ENCODE peak calls at places on chromosomes 13 and 19, in seven cellular contexts. C is neural progenitor cell, R is ovary, T is AG04449, V is mammary epithelial cell, W is mucosa of descending colon, M is fibroblast of pulmonary artery. D is an unnamed sample.

GRCh38 chr19:42086770-42087550 is 11.0 kb downstream of the ZNF574 start:
- DNase-seq in C (no peak), R (no peak), T (no peak), V (no peak), W (no peak), M (no peak), D (no peak)

GRCh38 chr13:101624210-101624922 is 171.9 kb downstream of the ITGBL1 start:
- DNase-seq in C (peak), R (no peak), T (no peak), V (no peak), W (no peak), M (no peak), D (no peak)

GRCh38 chr13:44876782-44877324 is 112.4 kb downstream of the NUFIP1 start:
- DNase-seq in C (peak), R (peak), T (no peak), V (no peak), W (no peak), M (no peak), D (no peak)

GRCh38 chr19:16204005-16204294 is 6.2 kb downstream of the AP1M1 start:
- DNase-seq in C (no peak), R (no peak), T (no peak), V (no peak), W (no peak), M (no peak), D (no peak)

GRCh38 chr13:36981156-36981743 is 17.9 kb downstream of the ALG5 start:
- DNase-seq in C (peak), R (no peak), T (no peak), V (peak), W (no peak), M (peak), D (no peak)

GRCh38 chr13:36841411-36841810 is 22.4 kb downstream of the RFXAP start:
- DNase-seq in C (no peak), R (no peak), T (no peak), V (no peak), W (no peak), M (no peak), D (no peak)

GRCh38 chr13:37360556-37360955 is 238.0 kb downstream of the POSTN start:
- DNase-seq in C (no peak), R (no peak), T (no peak), V (no peak), W (no peak), M (peak), D (no peak)

GRCh38 chr13:34942732-34943674 is 933 bp downstream of the NBEA start:
- DNase-seq in C (peak), R (peak), T (no peak), V (no peak), W (peak), M (no peak), D (no peak)

GRCh38 chr13:23467048-23467931 is 33.8 kb upstream of the SACS start:
- DNase-seq in C (peak), R (no peak), T (no peak), V (no peak), W (no peak), M (no peak), D (no peak)

GRCh38 chr13:112855859-112856258 is 113.2 kb upstream of the MCF2L start:
- DNase-seq in C (no peak), R (no peak), T (no peak), V (no peak), W (no peak), M (no peak), D (no peak)

GRCh38 chr13:37870489-37870845 is 895 bp upstream of the TRPC4 start:
- DNase-seq in C (no peak), R (no peak), T (no peak), V (no peak), W (no peak), M (no peak), D (no peak)

GRCh38 chr19:35792888-35793287 is 17.5 kb downstream of the ARHGAP33 start:
- DNase-seq in C (no peak), R (no peak), T (no peak), V (no peak), W (no peak), M (no peak), D (no peak)

GRCh38 chr19:35793381-35794165 is 18.2 kb downstream of the ARHGAP33 start:
- DNase-seq in C (no peak), R (no peak), T (no peak), V (no peak), W (no peak), M (peak), D (no peak)

GRCh38 chr19:35797663-35798062 is 15.0 kb downstream of the PRODH2 start:
- DNase-seq in C (peak), R (no peak), T (no peak), V (no peak), W (no peak), M (no peak), D (no peak)

GRCh38 chr19:35792312-35792711 is 16.9 kb downstream of the ARHGAP33 start:
- DNase-seq in C (no peak), R (no peak), T (no peak), V (no peak), W (no peak), M (no peak), D (no peak)

GRCh38 chr19:35796645-35797542 is 15.8 kb downstream of the PRODH2 start:
- DNase-seq in C (no peak), R (no peak), T (no peak), V (no peak), W (no peak), M (no peak), D (no peak)
- H3K4me3 ChIP-seq in C (peak), R (no peak), T (no peak), V (no peak), W (no peak), M (no peak), D (no peak)

GRCh38 chr13:33206425-33206824 is 79.1 kb downstream of the STARD13 start:
- DNase-seq in C (no peak), R (no peak), T (no peak), V (no peak), W (no peak), M (no peak), D (no peak)
- H3K4me3 ChIP-seq in C (no peak), R (no peak), T (no peak), V (no peak), W (no peak), M (no peak), D (no peak)

DNA sequence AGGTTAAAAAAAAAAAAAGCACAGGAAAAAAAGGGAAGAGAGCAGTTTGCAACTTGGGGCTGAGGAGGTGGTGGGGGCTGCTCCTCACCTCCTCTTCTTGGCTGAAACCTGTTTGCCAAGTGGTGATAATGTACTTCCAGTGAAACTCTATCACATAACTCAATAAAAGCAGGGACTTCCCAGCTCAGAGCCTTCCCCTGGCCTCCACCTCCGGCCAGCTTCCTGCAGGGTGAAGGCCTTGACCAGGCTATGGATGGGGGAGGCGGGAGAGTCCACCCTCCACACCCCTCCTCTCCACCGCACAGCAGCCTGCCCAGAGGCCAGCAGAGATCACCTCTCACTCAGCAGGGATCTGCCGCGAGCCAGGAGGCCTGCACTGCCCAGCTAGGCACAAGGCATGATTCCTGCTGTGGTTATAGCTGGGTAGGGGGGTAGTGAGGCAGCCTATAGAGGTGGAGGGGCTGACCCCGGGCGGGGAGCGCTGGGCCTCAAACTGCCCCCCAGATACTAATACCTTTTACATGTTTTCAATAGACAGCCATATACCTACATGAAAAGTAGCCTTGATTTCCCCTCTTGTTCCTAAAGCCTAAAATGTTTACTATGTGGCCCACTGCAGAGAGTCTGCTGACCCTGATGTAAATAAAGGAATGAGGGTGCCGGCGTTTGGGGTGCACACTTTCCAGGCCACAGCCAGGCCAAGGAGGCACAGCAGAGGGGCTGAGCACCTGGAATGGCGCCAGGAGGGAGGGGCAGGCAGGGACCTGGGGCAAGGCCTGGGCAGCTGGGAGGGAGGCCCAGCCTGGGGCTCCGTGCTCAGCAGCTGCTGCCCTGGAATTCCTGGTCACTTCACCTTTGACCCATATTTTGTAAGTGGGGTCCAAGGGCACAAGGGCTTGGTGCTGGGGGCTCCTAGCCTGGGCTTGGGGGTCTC is 10.3 kb downstream of the ZNF787 start:
- DNase-seq in C (peak), R (peak), T (no peak), V (no peak), W (peak), M (peak), D (no peak)
- H3K4me3 ChIP-seq in C (no peak), R (no peak), T (no peak), V (no peak), W (no peak), M (no peak), D (no peak)

GRCh38 chr13:48410199-48410598 is 2.7 kb downstream of the LPAR6 start:
- DNase-seq in C (no peak), R (no peak), T (no peak), V (peak), W (no peak), M (no peak), D (no peak)

GRCh38 chr13:48414501-48414900 is 1.6 kb upstream of the LPAR6 start:
- DNase-seq in C (no peak), R (no peak), T (no peak), V (no peak), W (no peak), M (no peak), D (no peak)

GRCh38 chr13:48412881-48413351 is at the start of gene LPAR6:
- DNase-seq in C (peak), R (no peak), T (no peak), V (peak), W (no peak), M (peak), D (peak)

GRCh38 chr13:48412100-48412556 is 785 bp downstream of the LPAR6 start:
- DNase-seq in C (no peak), R (no peak), T (no peak), V (peak), W (no peak), M (no peak), D (no peak)

GRCh38 chr13:48411281-48412099 is 1.4 kb downstream of the LPAR6 start:
- DNase-seq in C (peak), R (no peak), T (no peak), V (no peak), W (no peak), M (no peak), D (no peak)
- H3K4me3 ChIP-seq in C (peak), R (peak), T (peak), V (peak), W (no peak), M (peak), D (peak)

DNA sequence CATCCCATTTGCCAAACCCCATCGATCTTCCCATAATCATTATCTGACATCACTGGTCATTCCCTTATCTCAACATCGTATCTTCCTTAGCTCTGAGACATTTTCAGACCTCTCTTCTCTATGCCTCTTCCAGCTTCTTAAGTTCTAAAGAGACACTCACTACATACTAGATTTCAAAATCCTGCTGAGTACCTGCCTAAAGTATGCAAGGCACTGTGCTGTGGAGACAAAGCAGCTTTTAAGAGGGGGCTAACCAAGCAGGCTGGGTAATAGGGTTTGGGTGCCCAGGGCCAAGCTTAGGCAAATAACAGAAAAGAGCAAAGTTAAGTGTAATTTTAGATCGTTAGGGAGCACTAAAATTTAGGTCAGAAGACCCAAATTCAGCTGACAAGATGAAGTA is 3.4 kb upstream of the POMP start:
- DNase-seq in C (no peak), R (no peak), T (no peak), V (peak), W (no peak), M (peak), D (no peak)
- H3K4me3 ChIP-seq in C (no peak), R (no peak), T (no peak), V (no peak), W (no peak), M (no peak), D (no peak)

GRCh38 chr13:99214691-99215090 is 14.0 kb downstream of the UBAC2 start:
- DNase-seq in C (no peak), R (no peak), T (no peak), V (no peak), W (no peak), M (no peak), D (no peak)
- H3K4me3 ChIP-seq in C (no peak), R (no peak), T (no peak), V (no peak), W (no peak), M (no peak), D (no peak)

DNA sequence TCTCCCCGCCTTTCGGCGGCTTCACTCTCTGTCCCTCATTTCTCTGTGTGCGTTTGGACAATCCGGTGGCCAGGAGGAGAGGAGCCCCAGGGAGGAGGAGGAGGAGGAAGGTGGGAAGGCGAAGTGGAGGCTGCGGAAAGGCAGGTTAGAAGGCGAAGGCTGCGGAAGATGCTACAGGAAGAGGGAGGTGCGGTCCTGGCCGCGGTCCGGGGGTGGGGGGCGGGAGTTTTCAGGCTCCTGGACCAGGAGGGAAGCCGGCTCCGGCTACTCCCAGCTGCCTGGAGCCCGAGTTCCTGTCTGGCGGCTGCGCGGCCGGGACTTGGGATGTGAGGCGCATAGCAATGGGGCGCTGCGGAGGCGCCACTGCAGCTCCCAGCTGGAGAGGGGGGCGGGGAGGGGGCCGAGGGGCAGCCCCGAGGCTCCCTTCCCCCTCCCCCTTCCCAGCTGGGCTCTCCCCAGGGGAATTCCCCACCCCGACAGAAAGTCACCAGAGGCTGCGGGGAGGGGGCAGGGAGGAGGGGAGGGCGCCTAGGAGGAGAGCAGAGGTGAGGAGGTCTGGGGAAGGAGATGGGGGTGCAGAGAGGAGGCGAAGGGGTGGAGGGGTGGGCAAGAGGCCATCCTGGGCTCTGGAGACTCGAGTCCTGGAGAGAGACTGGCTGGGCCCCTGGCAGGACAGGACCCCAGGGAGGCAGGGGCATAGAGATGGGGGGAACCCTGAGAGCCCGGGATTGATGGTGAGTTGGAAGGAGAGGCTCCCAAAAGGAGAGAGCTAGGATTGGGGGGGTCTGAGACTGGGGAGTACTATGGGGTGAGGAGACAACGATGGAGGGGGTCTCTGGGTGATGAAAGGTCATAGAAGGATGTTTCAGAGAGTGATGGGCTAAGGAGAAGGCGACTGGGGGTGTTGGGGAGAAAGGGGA is 2.0 kb downstream of the LRRC4B start:
- DNase-seq in C (peak), R (no peak), T (no peak), V (no peak), W (no peak), M (no peak), D (no peak)
- H3K4me3 ChIP-seq in C (peak), R (no peak), T (no peak), V (no peak), W (no peak), M (no peak), D (no peak)

GRCh38 chr19:3096267-3096901 is 2.2 kb downstream of the GNA11 start:
- DNase-seq in C (no peak), R (no peak), T (no peak), V (no peak), W (peak), M (no peak), D (no peak)

GRCh38 chr19:3097442-3097871 is 3.3 kb downstream of the GNA11 start:
- DNase-seq in C (no peak), R (no peak), T (no peak), V (peak), W (peak), M (no peak), D (no peak)

GRCh38 chr19:3095375-3096191 is 1.4 kb downstream of the GNA11 start:
- DNase-seq in C (peak), R (no peak), T (no peak), V (peak), W (peak), M (no peak), D (no peak)

GRCh38 chr19:3098141-3098514 is 4.0 kb downstream of the GNA11 start:
- DNase-seq in C (no peak), R (no peak), T (no peak), V (peak), W (no peak), M (no peak), D (no peak)

GRCh38 chr19:3096902-3097326 is 2.8 kb downstream of the GNA11 start:
- DNase-seq in C (no peak), R (no peak), T (no peak), V (no peak), W (no peak), M (no peak), D (no peak)
- H3K4me3 ChIP-seq in C (no peak), R (peak), T (no peak), V (peak), W (no peak), M (peak), D (no peak)

GRCh38 chr19:53881482-53882390 is at the start of gene PRKCG:
- DNase-seq in C (peak), R (no peak), T (no peak), V (peak), W (peak), M (no peak), D (no peak)

GRCh38 chr19:53880716-53881481 is 1.1 kb upstream of the PRKCG start:
- DNase-seq in C (peak), R (no peak), T (no peak), V (no peak), W (peak), M (no peak), D (no peak)

GRCh38 chr19:53878786-53879144 is 3.2 kb upstream of the PRKCG start:
- DNase-seq in C (no peak), R (no peak), T (no peak), V (no peak), W (no peak), M (no peak), D (no peak)

GRCh38 chr19:53877361-53877766 is 4.6 kb upstream of the PRKCG start:
- DNase-seq in C (no peak), R (no peak), T (no peak), V (no peak), W (no peak), M (peak), D (no peak)

GRCh38 chr19:53879145-53880037 is 2.6 kb upstream of the PRKCG start:
- DNase-seq in C (peak), R (peak), T (no peak), V (peak), W (peak), M (peak), D (peak)
- H3K4me3 ChIP-seq in C (peak), R (peak), T (peak), V (peak), W (peak), M (peak), D (peak)

DNA sequence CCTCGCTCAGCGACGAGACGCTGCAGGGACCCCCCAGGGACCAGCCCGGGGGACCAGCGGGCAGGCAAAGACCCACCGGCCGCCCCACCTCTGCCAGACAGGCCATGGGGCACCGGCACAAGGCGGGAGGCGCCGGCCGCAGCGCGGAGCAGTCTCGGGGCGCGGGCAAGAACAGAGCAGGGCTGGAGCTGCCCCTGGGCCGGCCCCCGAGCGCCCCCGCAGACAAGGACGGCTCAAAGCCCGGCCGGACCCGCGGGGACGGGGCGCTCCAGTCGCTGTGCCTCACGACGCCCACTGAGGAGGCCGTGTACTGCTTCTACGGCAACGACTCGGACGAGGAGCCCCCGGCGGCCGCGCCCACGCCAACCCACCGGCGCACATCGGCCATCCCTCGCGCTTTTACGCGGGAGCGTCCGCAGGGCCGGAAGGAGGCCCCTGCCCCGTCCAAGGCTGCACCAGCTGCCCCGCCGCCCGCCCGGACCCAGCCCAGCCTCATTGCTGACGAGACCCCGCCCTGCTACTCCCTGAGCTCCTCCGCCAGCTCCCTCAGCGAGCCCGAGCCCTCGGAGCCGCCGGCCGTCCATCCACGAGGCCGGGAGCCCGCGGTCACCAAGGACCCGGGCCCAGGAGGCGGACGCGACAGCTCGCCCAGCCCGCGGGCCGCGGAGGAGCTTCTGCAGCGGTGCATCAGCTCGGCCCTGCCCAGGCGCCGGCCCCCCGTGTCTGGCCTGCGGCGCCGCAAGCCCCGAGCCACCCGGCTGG is 11.3 kb downstream of the C19orf25 start:
- DNase-seq in C (peak), R (no peak), T (no peak), V (no peak), W (peak), M (no peak), D (no peak)
- H3K4me3 ChIP-seq in C (peak), R (no peak), T (no peak), V (no peak), W (no peak), M (no peak), D (no peak)